ENCODE peak calls at places on chromosomes 13 and 19, in eight cellular contexts. One of them, this sample, is unnamed.

GRCh38 chr13:114053026-114053425 is 79.2 kb upstream of the C13orf46 start:
- DNase-seq in H9: no peak
- DNase-seq in heart left ventricle: no peak
- DNase-seq in OCI-LY7: no peak
- DNase-seq in AG04450: peak
- DNase-seq in adrenal gland: no peak
- DNase-seq in A549: no peak
- DNase-seq in heart right ventricle: no peak
- DNase-seq in this sample: no peak

GRCh38 chr19:58044886-58045285 is 11.1 kb downstream of the ZSCAN1 start:
- DNase-seq in H9: no peak
- DNase-seq in heart left ventricle: no peak
- DNase-seq in OCI-LY7: no peak
- DNase-seq in AG04450: no peak
- DNase-seq in adrenal gland: no peak
- DNase-seq in A549: no peak
- DNase-seq in heart right ventricle: no peak
- DNase-seq in this sample: no peak

GRCh38 chr13:73952683-73953082 is 181.5 kb downstream of the KLF12 start:
- DNase-seq in H9: no peak
- DNase-seq in heart left ventricle: no peak
- DNase-seq in OCI-LY7: no peak
- DNase-seq in AG04450: peak
- DNase-seq in adrenal gland: no peak
- DNase-seq in A549: no peak
- DNase-seq in heart right ventricle: no peak
- DNase-seq in this sample: no peak

GRCh38 chr19:16457195-16457953 is 14.4 kb downstream of the EPS15L1 start:
- DNase-seq in H9: no peak
- DNase-seq in heart left ventricle: peak
- DNase-seq in OCI-LY7: no peak
- DNase-seq in AG04450: no peak
- DNase-seq in adrenal gland: peak
- DNase-seq in A549: no peak
- DNase-seq in heart right ventricle: peak
- DNase-seq in this sample: no peak

GRCh38 chr13:114151031-114151430 is 18.6 kb upstream of the RASA3 start:
- DNase-seq in H9: no peak
- DNase-seq in heart left ventricle: no peak
- DNase-seq in OCI-LY7: no peak
- DNase-seq in AG04450: no peak
- DNase-seq in adrenal gland: no peak
- DNase-seq in A549: no peak
- DNase-seq in heart right ventricle: no peak
- DNase-seq in this sample: no peak

GRCh38 chr19:2888739-2889224 is 11.9 kb upstream of the ZNF57 start:
- DNase-seq in H9: peak
- DNase-seq in heart left ventricle: peak
- DNase-seq in OCI-LY7: peak
- DNase-seq in AG04450: no peak
- DNase-seq in adrenal gland: no peak
- DNase-seq in A549: no peak
- DNase-seq in heart right ventricle: no peak
- DNase-seq in this sample: peak

GRCh38 chr13:113098163-113098732 is 7.3 kb upstream of the F7 start:
- DNase-seq in H9: no peak
- DNase-seq in heart left ventricle: no peak
- DNase-seq in OCI-LY7: no peak
- DNase-seq in AG04450: no peak
- DNase-seq in adrenal gland: no peak
- DNase-seq in A549: no peak
- DNase-seq in heart right ventricle: no peak
- DNase-seq in this sample: no peak

GRCh38 chr13:59261928-59262488 is 901.7 kb downstream of the DIAPH3 start:
- DNase-seq in H9: peak
- DNase-seq in heart left ventricle: no peak
- DNase-seq in OCI-LY7: peak
- DNase-seq in AG04450: no peak
- DNase-seq in adrenal gland: no peak
- DNase-seq in A549: peak
- DNase-seq in heart right ventricle: no peak
- DNase-seq in this sample: no peak

GRCh38 chr13:108095036-108095435 is 120.3 kb downstream of the LIG4 start:
- DNase-seq in H9: no peak
- DNase-seq in heart left ventricle: no peak
- DNase-seq in OCI-LY7: no peak
- DNase-seq in AG04450: no peak
- DNase-seq in adrenal gland: no peak
- DNase-seq in A549: no peak
- DNase-seq in heart right ventricle: no peak
- DNase-seq in this sample: no peak

GRCh38 chr13:59946924-59947323 is 216.8 kb downstream of the DIAPH3 start:
- DNase-seq in H9: no peak
- DNase-seq in heart left ventricle: no peak
- DNase-seq in OCI-LY7: no peak
- DNase-seq in AG04450: no peak
- DNase-seq in adrenal gland: no peak
- DNase-seq in A549: no peak
- DNase-seq in heart right ventricle: no peak
- DNase-seq in this sample: no peak

GRCh38 chr13:21175656-21176194 is 627 bp downstream of the SKA3 start:
- DNase-seq in H9: no peak
- DNase-seq in heart left ventricle: no peak
- DNase-seq in OCI-LY7: peak
- DNase-seq in AG04450: no peak
- DNase-seq in adrenal gland: no peak
- DNase-seq in A549: no peak
- DNase-seq in heart right ventricle: no peak
- DNase-seq in this sample: no peak

GRCh38 chr13:38303816-38304215 is 45.8 kb upstream of the UFM1 start:
- DNase-seq in H9: no peak
- DNase-seq in heart left ventricle: no peak
- DNase-seq in OCI-LY7: no peak
- DNase-seq in AG04450: no peak
- DNase-seq in adrenal gland: no peak
- DNase-seq in A549: no peak
- DNase-seq in heart right ventricle: no peak
- DNase-seq in this sample: no peak

GRCh38 chr13:67437246-67437645 is 207.1 kb upstream of the PCDH9 start:
- DNase-seq in H9: no peak
- DNase-seq in heart left ventricle: no peak
- DNase-seq in OCI-LY7: no peak
- DNase-seq in AG04450: no peak
- DNase-seq in adrenal gland: no peak
- DNase-seq in A549: no peak
- DNase-seq in heart right ventricle: no peak
- DNase-seq in this sample: no peak

GRCh38 chr13:49791214-49791752 is 1.2 kb downstream of the KPNA3 start:
- DNase-seq in H9: no peak
- DNase-seq in heart left ventricle: no peak
- DNase-seq in OCI-LY7: peak
- DNase-seq in AG04450: no peak
- DNase-seq in adrenal gland: no peak
- DNase-seq in A549: peak
- DNase-seq in heart right ventricle: no peak
- DNase-seq in this sample: no peak

GRCh38 chr19:8367327-8368001 is 3.5 kb downstream of the ANGPTL4 start:
- DNase-seq in H9: peak
- DNase-seq in heart left ventricle: peak
- DNase-seq in OCI-LY7: no peak
- DNase-seq in AG04450: peak
- DNase-seq in adrenal gland: peak
- DNase-seq in A549: peak
- DNase-seq in heart right ventricle: peak
- DNase-seq in this sample: no peak

GRCh38 chr13:33032037-33032625 is 15.9 kb downstream of the KL start:
- DNase-seq in H9: no peak
- DNase-seq in heart left ventricle: peak
- DNase-seq in OCI-LY7: no peak
- DNase-seq in AG04450: no peak
- DNase-seq in adrenal gland: no peak
- DNase-seq in A549: no peak
- DNase-seq in heart right ventricle: peak
- DNase-seq in this sample: no peak

GRCh38 chr13:112819816-112820215 is 130.0 kb downstream of the ATP11A start:
- DNase-seq in H9: no peak
- DNase-seq in heart left ventricle: peak
- DNase-seq in OCI-LY7: no peak
- DNase-seq in AG04450: no peak
- DNase-seq in adrenal gland: peak
- DNase-seq in A549: no peak
- DNase-seq in heart right ventricle: no peak
- DNase-seq in this sample: no peak

GRCh38 chr13:49124693-49125304 is 95.3 kb upstream of the MLNR start:
- DNase-seq in H9: no peak
- DNase-seq in heart left ventricle: no peak
- DNase-seq in OCI-LY7: no peak
- DNase-seq in AG04450: no peak
- DNase-seq in adrenal gland: no peak
- DNase-seq in A549: no peak
- DNase-seq in heart right ventricle: no peak
- DNase-seq in this sample: no peak

GRCh38 chr19:13008926-13009787 is 13.9 kb downstream of the NFIX start:
- DNase-seq in H9: no peak
- DNase-seq in heart left ventricle: no peak
- DNase-seq in OCI-LY7: no peak
- DNase-seq in AG04450: no peak
- DNase-seq in adrenal gland: no peak
- DNase-seq in A549: no peak
- DNase-seq in heart right ventricle: no peak
- DNase-seq in this sample: no peak

GRCh38 chr13:105914637-105915036 is 620.8 kb downstream of the EFNB2 start:
- DNase-seq in H9: no peak
- DNase-seq in heart left ventricle: no peak
- DNase-seq in OCI-LY7: no peak
- DNase-seq in AG04450: peak
- DNase-seq in adrenal gland: no peak
- DNase-seq in A549: no peak
- DNase-seq in heart right ventricle: no peak
- DNase-seq in this sample: no peak

GRCh38 chr13:96141032-96141431 is 51.1 kb downstream of the HS6ST3 start:
- DNase-seq in H9: no peak
- DNase-seq in heart left ventricle: no peak
- DNase-seq in OCI-LY7: peak
- DNase-seq in AG04450: no peak
- DNase-seq in adrenal gland: no peak
- DNase-seq in A549: peak
- DNase-seq in heart right ventricle: no peak
- DNase-seq in this sample: no peak

GRCh38 chr13:30742896-30743295 is 7.6 kb downstream of the ALOX5AP start:
- DNase-seq in H9: no peak
- DNase-seq in heart left ventricle: no peak
- DNase-seq in OCI-LY7: no peak
- DNase-seq in AG04450: no peak
- DNase-seq in adrenal gland: no peak
- DNase-seq in A549: no peak
- DNase-seq in heart right ventricle: no peak
- DNase-seq in this sample: no peak

GRCh38 chr13:30744056-30744684 is 8.8 kb downstream of the ALOX5AP start:
- DNase-seq in H9: no peak
- DNase-seq in heart left ventricle: peak
- DNase-seq in OCI-LY7: peak
- DNase-seq in AG04450: no peak
- DNase-seq in adrenal gland: peak
- DNase-seq in A549: peak
- DNase-seq in heart right ventricle: no peak
- DNase-seq in this sample: peak

GRCh38 chr13:30745917-30746686 is 10.8 kb downstream of the ALOX5AP start:
- DNase-seq in H9: no peak
- DNase-seq in heart left ventricle: no peak
- DNase-seq in OCI-LY7: no peak
- DNase-seq in AG04450: no peak
- DNase-seq in adrenal gland: peak
- DNase-seq in A549: no peak
- DNase-seq in heart right ventricle: no peak
- DNase-seq in this sample: no peak

GRCh38 chr13:30743319-30744055 is 8.1 kb downstream of the ALOX5AP start:
- DNase-seq in H9: no peak
- DNase-seq in heart left ventricle: no peak
- DNase-seq in OCI-LY7: no peak
- DNase-seq in AG04450: peak
- DNase-seq in adrenal gland: peak
- DNase-seq in A549: peak
- DNase-seq in heart right ventricle: no peak
- DNase-seq in this sample: no peak

GRCh38 chr13:30744686-30745085 is 9.3 kb downstream of the ALOX5AP start:
- DNase-seq in H9: no peak
- DNase-seq in heart left ventricle: no peak
- DNase-seq in OCI-LY7: no peak
- DNase-seq in AG04450: no peak
- DNase-seq in adrenal gland: no peak
- DNase-seq in A549: no peak
- DNase-seq in heart right ventricle: no peak
- DNase-seq in this sample: no peak
- H3K27ac ChIP-seq in H9: no peak
- H3K27ac ChIP-seq in heart left ventricle: no peak
- H3K27ac ChIP-seq in OCI-LY7: no peak
- H3K27ac ChIP-seq in AG04450: no peak
- H3K27ac ChIP-seq in adrenal gland: no peak
- H3K27ac ChIP-seq in A549: peak
- H3K27ac ChIP-seq in heart right ventricle: no peak
- H3K27ac ChIP-seq in this sample: no peak

GRCh38 chr13:36088463-36088862 is 42.7 kb downstream of the DCLK1 start:
- DNase-seq in H9: no peak
- DNase-seq in heart left ventricle: no peak
- DNase-seq in OCI-LY7: no peak
- DNase-seq in AG04450: no peak
- DNase-seq in adrenal gland: no peak
- DNase-seq in A549: no peak
- DNase-seq in heart right ventricle: no peak
- DNase-seq in this sample: no peak
- TF ChIP-seq CTCF in H9: no peak
- TF ChIP-seq CTCF in heart left ventricle: no peak
- TF ChIP-seq CTCF in OCI-LY7: no peak
- TF ChIP-seq CTCF in AG04450: no peak
- TF ChIP-seq CTCF in adrenal gland: no peak
- TF ChIP-seq CTCF in A549: no peak
- TF ChIP-seq CTCF in heart right ventricle: no peak
- TF ChIP-seq CTCF in this sample: no peak

DNA sequence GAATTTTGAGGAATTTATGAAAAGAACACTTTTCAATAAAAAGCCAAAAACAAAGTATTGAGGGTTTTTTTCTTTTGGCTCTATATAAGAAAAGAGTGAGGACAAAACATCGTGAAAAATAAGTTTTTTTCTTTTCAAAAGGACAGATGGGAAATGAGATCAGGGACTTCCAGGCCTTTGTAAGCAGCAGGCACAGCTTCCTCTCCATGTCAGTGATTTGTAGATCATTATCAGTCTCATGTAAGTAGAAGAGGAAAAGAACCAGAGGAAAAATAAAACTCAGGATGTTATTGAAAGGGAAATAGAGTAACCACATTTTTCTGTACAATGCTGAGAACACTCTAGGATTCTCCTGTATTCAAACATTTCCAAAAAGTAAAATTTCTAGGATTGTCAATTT is 29.9 kb downstream of the DOCK9 start:
- DNase-seq in H9: no peak
- DNase-seq in heart left ventricle: no peak
- DNase-seq in OCI-LY7: no peak
- DNase-seq in AG04450: no peak
- DNase-seq in adrenal gland: no peak
- DNase-seq in A549: no peak
- DNase-seq in heart right ventricle: no peak
- DNase-seq in this sample: no peak
- H3K27ac ChIP-seq in H9: no peak
- H3K27ac ChIP-seq in heart left ventricle: peak
- H3K27ac ChIP-seq in OCI-LY7: no peak
- H3K27ac ChIP-seq in AG04450: no peak
- H3K27ac ChIP-seq in adrenal gland: no peak
- H3K27ac ChIP-seq in A549: no peak
- H3K27ac ChIP-seq in heart right ventricle: peak
- H3K27ac ChIP-seq in this sample: no peak

GRCh38 chr19:29942404-29943261 is 594 bp downstream of the URI1 start:
- DNase-seq in H9: peak
- DNase-seq in heart left ventricle: peak
- DNase-seq in OCI-LY7: peak
- DNase-seq in AG04450: no peak
- DNase-seq in adrenal gland: peak
- DNase-seq in A549: no peak
- DNase-seq in heart right ventricle: peak
- DNase-seq in this sample: peak
- TF ChIP-seq CTCF in H9: no peak
- TF ChIP-seq CTCF in heart left ventricle: no peak
- TF ChIP-seq CTCF in OCI-LY7: no peak
- TF ChIP-seq CTCF in AG04450: no peak
- TF ChIP-seq CTCF in adrenal gland: no peak
- TF ChIP-seq CTCF in A549: no peak
- TF ChIP-seq CTCF in heart right ventricle: no peak
- TF ChIP-seq CTCF in this sample: no peak

This sample was measured in CD4-positive, alpha-beta T cell.